ENCODE peak calls at places on chromosome 2, in four cellular contexts. D, X, V and T are unnamed samples.

GRCh38 chr2:217834057-217834620 is 168.7 kb downstream of the TNS1 start:
- DNase-seq in D (peak), X (no peak), V (peak), T (no peak)

GRCh38 chr2:210586381-210586780 is 30.0 kb downstream of the CPS1 start:
- DNase-seq in X (peak), V (no peak), D (no peak), T (peak)

GRCh38 chr2:150477347-150477746 is 10.1 kb downstream of the RND3 start:
- DNase-seq in V (no peak), D (no peak), X (no peak), T (peak)

GRCh38 chr2:173741715-173742114 is 223.5 kb downstream of the SP3 start:
- DNase-seq in D (no peak), V (no peak), X (no peak), T (no peak)

GRCh38 chr2:78707776-78708386 is 317.6 kb upstream of the REG3G start:
- DNase-seq in V (no peak), X (no peak), D (no peak), T (no peak)

GRCh38 chr2:69143726-69144360 is 130.9 kb downstream of the ANTXR1 start:
- DNase-seq in D (no peak), V (no peak), X (no peak), T (no peak)

GRCh38 chr2:230205034-230205433 is 14.8 kb downstream of the SP110 start:
- DNase-seq in X (no peak), D (no peak), V (no peak), T (no peak)

GRCh38 chr2:240556553-240557100 is 1.2 kb downstream of the ANKMY1 start:
- DNase-seq in X (peak), V (no peak), D (peak), T (no peak)

GRCh38 chr2:222844323-222844722 is 16.5 kb upstream of the ACSL3 start:
- DNase-seq in X (peak), D (peak), V (peak), T (peak)

GRCh38 chr2:238493880-238494572 is 67.3 kb downstream of the ASB1 start:
- DNase-seq in V (no peak), D (no peak), X (no peak), T (no peak)

GRCh38 chr2:72204156-72204781 is 56.6 kb upstream of the CYP26B1 start:
- DNase-seq in D (no peak), X (no peak), V (no peak), T (peak)